ENCODE peak calls at places on chromosomes 11 and 22, in five cellular contexts. I is GM23248, C is mammary epithelial cell, V is PC-3, P is fibroblast of lung. K is an unnamed sample.

GRCh38 chr11:64553554-64554201 is 37.3 kb upstream of the SLC22A12 start:
- DNase-seq in I (peak; percentile 66), C (no peak), V (peak; percentile 65), P (peak; percentile 59), K (peak; percentile 58)

GRCh38 chr11:117191680-117192400 is 7.3 kb upstream of the TAGLN start:
- DNase-seq in I (no peak), C (no peak), V (no peak), P (no peak), K (no peak)

GRCh38 chr11:111531687-111532364 is 8.7 kb upstream of the LAYN start:
- DNase-seq in I (peak; percentile 99), C (peak; percentile 96), V (peak; percentile 95), P (peak; percentile 83), K (peak; percentile 72)

GRCh38 chr11:120660024-120660565 is 148.5 kb downstream of the GRIK4 start:
- DNase-seq in I (peak; percentile 62), C (peak; percentile 42), V (peak; percentile 55), P (peak; percentile 14), K (no peak)

GRCh38 chr22:43337385-43337784 is 5.8 kb downstream of the SCUBE1 start:
- DNase-seq in I (peak; percentile 23), C (no peak), V (no peak), P (no peak), K (no peak)

GRCh38 chr11:36091256-36091811 is 147.5 kb downstream of the LDLRAD3 start:
- DNase-seq in I (no peak), C (peak; percentile 9), V (no peak), P (peak; percentile 86), K (no peak)

GRCh38 chr11:18527512-18527911 is 770 bp upstream of the TSG101 start:
- DNase-seq in I (peak; percentile 77), C (peak; percentile 60), V (peak; percentile 66), P (peak; percentile 10), K (peak; percentile 79)

GRCh38 chr11:130786987-130787688 is 129.1 kb downstream of the SNX19 start:
- DNase-seq in I (peak; percentile 30), C (peak; percentile 71), V (peak; percentile 91), P (peak; percentile 35), K (peak; percentile 56)

GRCh38 chr11:78417175-78417887 is at the start of gene GAB2:
- DNase-seq in I (no peak), C (no peak), V (peak; percentile 36), P (no peak), K (peak; percentile 62)

GRCh38 chr11:10205928-10206327 is 88.1 kb downstream of the SBF2 start:
- DNase-seq in I (no peak), C (no peak), V (no peak), P (no peak), K (no peak)

GRCh38 chr11:12247543-12248287 is 129.7 kb upstream of the PARVA start:
- DNase-seq in I (no peak), C (no peak), V (no peak), P (no peak), K (no peak)

GRCh38 chr22:39090426-39091064 is 6.5 kb upstream of the APOBEC3H start:
- DNase-seq in I (peak; percentile 18), C (peak; percentile 98), V (peak; percentile 96), P (no peak), K (peak; percentile 86)

GRCh38 chr11:133347988-133348387 is 184.3 kb downstream of the OPCML start:
- DNase-seq in I (no peak), C (peak; percentile 72), V (no peak), P (no peak), K (no peak)

GRCh38 chr11:83162377-83162776 is 5.4 kb downstream of the PCF11 start:
- DNase-seq in I (peak; percentile 33), C (no peak), V (no peak), P (peak; percentile 31), K (no peak)

GRCh38 chr22:27492566-27493201 is 308.9 kb downstream of the MN1 start:
- DNase-seq in I (no peak), C (no peak), V (no peak), P (no peak), K (no peak)

GRCh38 chr22:40477683-40478348 is 107.4 kb downstream of the SGSM3 start:
- DNase-seq in I (no peak), C (no peak), V (no peak), P (no peak), K (no peak)

GRCh38 chr11:96162816-96163499 is 180.0 kb downstream of the MAML2 start:
- DNase-seq in I (peak; percentile 98), C (peak; percentile 29), V (peak; percentile 63), P (peak; percentile 96), K (peak; percentile 33)

GRCh38 chr11:121236115-121237001 is 56.2 kb upstream of the SC5D start:
- DNase-seq in I (peak; percentile 62), C (no peak), V (no peak), P (no peak), K (no peak)

DNA sequence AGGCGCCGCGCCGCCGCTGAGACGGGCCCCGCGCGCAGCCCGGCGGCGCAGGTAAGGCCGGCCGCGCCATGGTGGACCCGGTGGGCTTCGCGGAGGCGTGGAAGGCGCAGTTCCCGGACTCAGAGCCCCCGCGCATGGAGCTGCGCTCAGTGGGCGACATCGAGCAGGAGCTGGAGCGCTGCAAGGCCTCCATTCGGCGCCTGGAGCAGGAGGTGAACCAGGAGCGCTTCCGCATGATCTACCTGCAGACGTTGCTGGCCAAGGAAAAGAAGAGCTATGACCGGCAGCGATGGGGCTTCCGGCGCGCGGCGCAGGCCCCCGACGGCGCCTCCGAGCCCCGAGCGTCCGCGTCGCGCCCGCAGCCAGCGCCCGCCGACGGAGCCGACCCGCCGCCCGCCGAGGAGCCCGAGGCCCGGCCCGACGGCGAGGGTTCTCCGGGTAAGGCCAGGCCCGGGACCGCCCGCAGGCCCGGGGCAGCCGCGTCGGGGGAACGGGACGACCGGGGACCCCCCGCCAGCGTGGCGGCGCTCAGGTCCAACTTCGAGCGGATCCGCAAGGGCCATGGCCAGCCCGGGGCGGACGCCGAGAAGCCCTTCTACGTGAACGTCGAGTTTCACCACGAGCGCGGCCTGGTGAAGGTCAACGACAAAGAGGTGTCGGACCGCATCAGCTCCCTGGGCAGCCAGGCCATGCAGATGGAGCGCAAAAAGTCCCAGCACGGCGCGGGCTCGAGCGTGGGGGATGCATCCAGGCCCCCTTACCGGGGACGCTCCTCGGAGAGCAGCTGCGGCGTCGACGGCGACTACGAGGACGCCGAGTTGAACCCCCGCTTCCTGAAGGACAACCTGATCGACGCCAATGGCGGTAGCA is 819 bp downstream of the BCR start:
- DNase-seq in I (peak; percentile 43), C (peak; percentile 39), V (peak; percentile 17), P (no peak), K (no peak)
- TF ChIP-seq EZH2 in I (no peak), C (no peak), V (no peak), P (no peak), K (no peak)

DNA sequence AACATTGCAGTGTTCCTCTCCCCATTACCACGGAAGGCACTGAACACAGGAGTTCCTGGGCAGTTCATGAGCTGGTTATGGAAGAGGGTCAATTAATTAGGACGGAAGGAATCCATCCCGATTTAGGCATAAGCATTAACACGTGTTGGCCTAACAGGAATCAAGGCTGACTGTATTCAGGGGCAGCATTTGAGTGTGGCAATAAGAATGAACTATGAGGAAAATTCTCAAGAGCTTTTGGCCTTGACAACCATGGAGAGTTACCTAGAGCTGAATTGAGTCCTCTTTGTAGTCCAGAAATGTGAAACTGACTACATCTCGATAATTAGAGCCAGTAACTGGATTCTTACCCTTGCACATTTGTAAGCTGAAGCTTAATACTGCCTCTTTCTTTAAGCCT is 82.4 kb upstream of the CRTAM start:
- DNase-seq in I (no peak), C (no peak), V (no peak), P (no peak), K (no peak)
- H3K27ac ChIP-seq in I (no peak overlapping the region), C (no peak overlapping the region), V (no peak overlapping the region), P (no peak overlapping the region), K (no peak overlapping the region)

DNA sequence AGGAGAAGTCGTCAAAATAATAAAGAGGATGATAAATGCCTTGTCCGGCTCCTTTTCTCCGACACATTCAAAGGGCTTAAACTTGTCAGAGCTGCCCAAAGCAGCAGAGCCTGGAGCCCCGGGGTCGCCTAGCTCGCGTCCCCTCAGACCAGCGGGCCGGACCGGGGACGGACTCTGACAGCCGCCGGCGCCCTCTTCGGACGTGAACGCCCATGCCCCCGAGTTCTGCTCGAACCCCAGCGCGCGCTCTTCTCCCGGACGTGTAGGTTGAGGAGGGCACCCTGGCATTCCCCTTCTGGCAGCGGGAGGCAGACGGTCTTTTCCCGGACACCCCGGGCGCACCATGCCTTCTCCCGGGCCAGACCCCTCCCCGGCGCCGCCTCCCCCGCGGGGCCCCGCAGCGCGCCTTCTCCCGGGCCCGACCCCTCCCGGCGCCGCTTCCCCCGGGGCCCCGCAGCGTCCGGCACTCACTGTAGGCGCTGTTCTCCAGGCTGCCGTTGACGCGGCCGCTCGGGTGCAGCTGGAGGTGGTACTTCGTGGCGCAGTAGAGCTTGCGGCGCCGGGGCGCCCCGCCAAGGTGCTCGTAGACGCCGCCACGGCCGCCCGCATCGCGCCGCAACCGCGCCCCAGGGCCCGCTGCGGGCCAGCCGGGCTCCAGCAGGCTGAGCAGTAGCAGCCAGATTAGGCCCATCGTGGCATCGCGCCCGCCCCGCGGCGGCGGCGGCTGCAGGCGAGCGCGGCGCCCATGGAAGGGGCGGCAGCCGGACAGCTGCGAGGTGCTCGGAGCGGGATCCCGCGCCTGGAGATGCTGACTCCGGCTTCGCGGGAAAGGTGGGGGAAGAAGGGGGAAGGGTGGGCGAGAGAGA is 740 bp downstream of the FGF3 start:
- DNase-seq in I (no peak), C (no peak), V (no peak), P (no peak), K (no peak)
- TF ChIP-seq EZH2 in I (no peak), C (no peak), V (peak; percentile 79), P (peak; percentile 68), K (no peak)

GRCh38 chr11:65917434-65918210 is 1.2 kb downstream of the C11orf68 start:
- DNase-seq in I (peak; percentile 54), C (no peak), V (peak; percentile 36), P (no peak), K (peak; percentile 55)

GRCh38 chr11:65920035-65920802 is 993 bp downstream of the DRAP1 start:
- DNase-seq in I (peak; percentile 44), C (no peak), V (peak; percentile 39), P (no peak), K (no peak)

GRCh38 chr11:65919151-65920034 is at the start of gene DRAP1:
- DNase-seq in I (peak; percentile 100), C (peak; percentile 97), V (peak; percentile 98), P (peak; percentile 98), K (peak; percentile 99)

GRCh38 chr11:65917077-65917433 is 1.8 kb downstream of the C11orf68 start:
- DNase-seq in I (no peak), C (no peak), V (peak; percentile 31), P (no peak), K (no peak)

DNA sequence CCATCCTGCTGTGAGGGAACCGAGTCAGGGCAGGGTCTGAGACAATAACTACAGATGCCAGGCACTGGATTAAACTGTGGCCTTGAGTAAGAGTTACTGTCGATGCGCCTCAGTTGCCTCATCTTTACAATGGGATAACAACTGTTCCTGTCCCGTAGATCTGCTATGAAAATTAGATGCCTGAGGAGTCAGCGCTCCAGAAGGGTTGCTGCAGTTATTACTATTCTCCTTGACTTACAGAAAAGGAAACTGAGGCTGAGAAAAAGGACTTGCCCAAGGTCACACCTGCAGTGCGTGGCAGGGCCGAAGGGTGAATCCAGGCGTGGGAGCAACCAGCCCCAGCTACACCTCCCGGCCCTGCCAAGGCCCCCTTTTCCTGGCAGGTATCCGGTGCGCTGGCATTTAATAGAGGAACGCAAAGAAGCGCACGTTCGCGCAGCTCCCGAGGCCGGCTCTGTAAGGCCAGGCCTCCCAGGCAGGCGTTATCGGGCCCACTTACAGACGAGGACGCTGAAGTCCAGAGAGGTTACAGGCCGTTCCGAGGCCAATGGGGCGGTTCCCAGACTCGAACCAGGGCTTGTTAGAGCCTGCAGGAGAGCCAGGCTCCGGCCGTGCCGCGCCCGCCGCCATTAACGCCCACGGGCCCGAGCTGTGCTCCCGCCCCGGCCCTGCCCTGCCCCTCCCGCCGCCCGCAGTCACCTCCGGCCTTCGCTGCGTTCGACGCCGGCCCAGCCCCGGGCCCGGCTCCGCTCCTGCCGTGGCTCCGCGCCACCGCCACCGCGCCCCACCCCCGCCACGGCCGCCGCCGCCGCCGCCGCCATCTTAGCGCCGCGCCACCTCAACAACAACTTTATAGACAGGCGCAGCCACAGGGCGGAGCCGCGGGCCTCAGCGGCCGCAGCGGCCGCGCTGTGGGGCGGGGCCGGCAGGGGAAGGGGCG is at the start of gene C11orf68:
- DNase-seq in I (peak; percentile 70), C (peak; percentile 57), V (peak; percentile 50), P (peak; percentile 25), K (no peak)
- H3K27ac ChIP-seq in I (peak within 1 kb of the TSS; percentile 99), C (peak within 1 kb of the TSS; percentile 92), V (peak within 1 kb of the TSS; percentile 93), P (peak within 1 kb of the TSS; percentile 99), K (peak within 1 kb of the TSS; percentile 90)

K was measured in PC-9.